ENCODE peak calls at places on chromosomes 13 and 19, in eight cellular contexts. Z, W, M, P, I, S, Y and O are unnamed samples.

GRCh38 chr19:7294571-7295212 is 478 bp upstream of the INSR start:
- DNase-seq in W (peak), M (no peak), Y (no peak), Z (peak), P (peak), S (no peak), I (peak), O (peak)

GRCh38 chr13:90839061-90839460 is 508.4 kb upstream of the MIR17HG start:
- DNase-seq in P (no peak), W (no peak), Z (no peak), M (no peak), S (no peak), I (no peak), Y (no peak), O (no peak)

GRCh38 chr13:46698015-46698414 is 98.9 kb downstream of the ESD start:
- DNase-seq in W (peak), P (no peak), S (no peak), M (no peak), Y (no peak), Z (peak), I (no peak), O (no peak)

GRCh38 chr19:38202504-38202903 is 21.5 kb downstream of the DPF1 start:
- DNase-seq in Z (no peak), P (no peak), W (no peak), Y (no peak), I (no peak), M (no peak), S (no peak), O (no peak)

GRCh38 chr13:50707533-50708096 is 135.9 kb downstream of the DLEU7 start:
- DNase-seq in P (no peak), Z (no peak), Y (no peak), W (no peak), I (no peak), M (no peak), S (no peak), O (no peak)

GRCh38 chr13:96179309-96179708 is 89.4 kb downstream of the HS6ST3 start:
- DNase-seq in S (no peak), I (no peak), P (no peak), Y (no peak), M (no peak), W (no peak), Z (no peak), O (no peak)

GRCh38 chr13:32676242-32676641 is 90.0 kb downstream of the PDS5B start:
- DNase-seq in I (peak), M (no peak), S (no peak), W (no peak), Y (no peak), Z (no peak), P (no peak), O (no peak)

GRCh38 chr19:3979674-3980352 is 5.5 kb downstream of the EEF2 start:
- DNase-seq in Y (no peak), Z (no peak), P (peak), W (no peak), M (no peak), I (no peak), S (no peak), O (no peak)

GRCh38 chr13:28579334-28579733 is 79.6 kb upstream of the POMP start:
- DNase-seq in P (no peak), S (no peak), I (no peak), Y (no peak), W (no peak), M (no peak), Z (no peak), O (no peak)

GRCh38 chr13:88617176-88617575 is 946.0 kb downstream of the SLITRK5 start:
- DNase-seq in P (no peak), M (no peak), Z (no peak), I (no peak), Y (no peak), W (no peak), S (no peak), O (no peak)

GRCh38 chr19:38666662-38667448 is 19.4 kb downstream of the ACTN4 start:
- DNase-seq in M (no peak), Y (no peak), I (peak), Z (peak), W (peak), P (peak), S (no peak), O (peak)

GRCh38 chr13:107753748-107754147 is 461.6 kb downstream of the LIG4 start:
- DNase-seq in S (no peak), Z (no peak), Y (no peak), I (no peak), W (no peak), P (no peak), M (no peak), O (no peak)